ENCODE peak calls at places on chromosomes 16 and 17, in four cellular contexts. Q is K562, T is GM12878, B is H1. K is an unnamed sample.
A peak's percentile ranks its signal among the peaks of the same experiment; 100 is the strongest.

GRCh38 chr17:62309381-62309780 is 71.0 kb upstream of the EFCAB3 start:
- DNase-seq in Q (no peak), T (no peak), B (no peak), K (no peak)

GRCh38 chr17:11539637-11540036 is 58.6 kb upstream of the DNAH9 start:
- DNase-seq in Q (no peak), T (no peak), B (no peak), K (peak; percentile 56)

GRCh38 chr16:73248316-73248715 is 200.4 kb upstream of the ZFHX3 start:
- DNase-seq in Q (no peak), T (no peak), B (no peak), K (no peak)

GRCh38 chr16:1613240-1613639 is 1.1 kb downstream of the CRAMP1 start:
- DNase-seq in Q (peak; percentile 43), T (no peak), B (no peak), K (no peak)

GRCh38 chr17:4331614-4332013 is 34.9 kb downstream of the UBE2G1 start:
- DNase-seq in Q (peak; percentile 56), T (no peak), B (no peak), K (no peak)

GRCh38 chr17:44900894-44901293 is 1.6 kb upstream of the EFTUD2 start:
- DNase-seq in Q (no peak), T (no peak), B (no peak), K (no peak)

GRCh38 chr17:935485-935884 is 44.1 kb downstream of the NXN start:
- DNase-seq in Q (no peak), T (no peak), B (no peak), K (no peak)

GRCh38 chr17:81814748-81815645 is 11.0 kb downstream of the GCGR start:
- DNase-seq in Q (no peak), T (no peak), B (no peak), K (no peak)

GRCh38 chr17:21209511-21210175 is 4.3 kb downstream of the TMEM11 start:
- DNase-seq in Q (no peak), T (no peak), B (no peak), K (no peak)

GRCh38 chr16:55775857-55776256 is 57.0 kb downstream of the CES1 start:
- DNase-seq in Q (no peak), T (no peak), B (no peak), K (no peak)

GRCh38 chr16:31842864-31843263 is 30.7 kb upstream of the ZNF267 start:
- DNase-seq in Q (no peak), T (no peak), B (no peak), K (no peak)

GRCh38 chr17:63075969-63076368 is 109.9 kb downstream of the TANC2 start:
- DNase-seq in Q (no peak), T (no peak), B (no peak), K (no peak)

GRCh38 chr17:76633628-76634328 is 9.8 kb downstream of the ST6GALNAC1 start:
- DNase-seq in Q (no peak), T (no peak), B (no peak), K (no peak)

GRCh38 chr16:79451196-79451816 is 149.2 kb downstream of the MAF start:
- DNase-seq in Q (no peak), T (peak; percentile 19), B (no peak), K (no peak)

GRCh38 chr17:54948380-54948779 is 20.1 kb downstream of the COX11 start:
- DNase-seq in Q (peak; percentile 28), T (no peak), B (no peak), K (no peak)

GRCh38 chr16:68434654-68435210 is 13.6 kb downstream of the SMPD3 start:
- DNase-seq in Q (no peak), T (no peak), B (no peak), K (no peak)

GRCh38 chr16:89149386-89149785 is 22.2 kb upstream of the CDH15 start:
- DNase-seq in Q (no peak), T (no peak), B (no peak), K (no peak)

GRCh38 chr16:56357765-56358322 is 67.5 kb downstream of the AMFR start:
- DNase-seq in Q (no peak), T (no peak), B (no peak), K (peak; percentile 21)

GRCh38 chr17:80855968-80856862 is 135.4 kb upstream of the CHMP6 start:
- DNase-seq in Q (peak; percentile 91), T (peak; percentile 77), B (no peak), K (no peak)

GRCh38 chr17:76682306-76682705 is 28.5 kb downstream of the MXRA7 start:
- DNase-seq in Q (peak; percentile 54), T (no peak), B (no peak), K (no peak)

GRCh38 chr16:73313950-73314349 is 266.0 kb upstream of the ZFHX3 start:
- DNase-seq in Q (no peak), T (no peak), B (no peak), K (no peak)

GRCh38 chr17:48960834-48961515 is 7.4 kb downstream of the GIP start:
- DNase-seq in Q (peak; percentile 48), T (no peak), B (no peak), K (no peak)

GRCh38 chr16:57999971-58000705 is at the start of gene ZNF319:
- DNase-seq in Q (no peak), T (no peak), B (no peak), K (no peak)

GRCh38 chr17:29138184-29138955 is 41.8 kb downstream of the MYO18A start:
- DNase-seq in Q (no peak), T (no peak), B (no peak), K (no peak)

GRCh38 chr17:40903129-40903847 is 18.2 kb upstream of the KRT20 start:
- DNase-seq in Q (peak; percentile 32), T (no peak), B (no peak), K (no peak)

GRCh38 chr16:31118223-31119155 is 1.0 kb downstream of the KAT8 start:
- DNase-seq in Q (no peak), T (no peak), B (no peak), K (no peak)

GRCh38 chr16:89325861-89326471 is 108.5 kb downstream of the ZNF778 start:
- DNase-seq in Q (peak; percentile 88), T (no peak), B (no peak), K (no peak)

GRCh38 chr17:31581491-31581890 is 190.0 kb downstream of the RAB11FIP4 start:
- DNase-seq in Q (no peak), T (no peak), B (no peak), K (no peak)

GRCh38 chr17:65485388-65486299 is 75.8 kb downstream of the AXIN2 start:
- DNase-seq in Q (no peak), T (no peak), B (no peak), K (no peak)

GRCh38 chr16:632486-633335 is 1.9 kb downstream of the WFIKKN1 start:
- DNase-seq in Q (no peak), T (no peak), B (no peak), K (no peak)

GRCh38 chr16:49855822-49856740 is at the start of gene ZNF423:
- DNase-seq in Q (no peak), T (no peak), B (no peak), K (peak; percentile 75)

GRCh38 chr16:27824786-27825185 is 238.7 kb downstream of the GSG1L start:
- DNase-seq in Q (no peak), T (no peak), B (no peak), K (no peak)

GRCh38 chr16:24748242-24748641 is 18.8 kb downstream of the TNRC6A start:
- DNase-seq in Q (peak; percentile 58), T (no peak), B (no peak), K (no peak)
- TF ChIP-seq GABPA in Q (no peak), T (no peak), B (no peak), K (no peak)

GRCh38 chr17:75032896-75033294 is 13.9 kb downstream of the ATP5PD start:
- DNase-seq in Q (peak; percentile 37), T (no peak), B (no peak), K (no peak)
- TF ChIP-seq NRF1 in Q (no peak), T (no peak), B (no peak), K (no peak)

DNA sequence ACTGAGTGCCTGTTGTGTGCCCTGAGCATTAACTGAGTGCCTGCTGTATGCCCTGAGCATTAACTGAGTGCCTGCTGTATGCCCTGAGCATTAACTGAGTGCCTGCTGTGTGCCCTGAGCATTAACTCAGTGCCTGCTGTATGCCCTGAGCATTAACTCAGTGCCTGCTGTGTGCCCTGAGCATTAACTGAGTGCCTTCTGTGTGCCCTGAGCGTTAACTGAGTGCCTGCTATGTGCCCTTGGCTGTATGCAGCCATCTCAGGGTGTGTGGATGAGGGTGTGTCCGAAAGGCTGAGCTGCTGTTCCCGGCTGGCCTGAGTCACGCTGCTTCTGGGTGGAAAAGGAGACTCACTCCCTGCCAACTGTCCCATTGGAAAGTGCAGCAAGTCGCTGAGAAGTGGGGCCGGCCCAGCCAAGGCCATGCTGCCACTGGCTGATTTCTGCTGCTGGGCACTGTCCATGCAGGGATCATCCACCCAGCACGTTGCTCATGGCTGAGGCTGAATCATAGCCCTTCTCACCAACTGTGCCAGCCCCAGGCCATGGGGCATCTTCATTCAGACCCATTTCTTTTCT is 113.8 kb downstream of the OR1D5 start:
- DNase-seq in Q (no peak), T (no peak), B (no peak), K (no peak)
- TF ChIP-seq GABPA in Q (no peak), T (no peak), B (no peak), K (no peak)

GRCh38 chr16:66509576-66509975 is 40.3 kb downstream of the TK2 start:
- DNase-seq in Q (no peak), T (no peak), B (no peak), K (no peak)
- TF ChIP-seq NRF1 in Q (no peak), T (no peak), B (no peak), K (no peak)